ENCODE peak calls at places on chromosomes 4 and X, in five cellular contexts. H, D, Z, E and G are unnamed samples.

GRCh38 chr4:127622923-127623754 is 9.6 kb upstream of the INTU start:
- DNase-seq in H (peak), D (peak), Z (no peak), E (peak), G (no peak)

GRCh38 chr4:180768610-180769009 is 1474.6 kb upstream of the TENM3 start:
- DNase-seq in H (no peak), D (no peak), Z (no peak), E (no peak), G (no peak)

GRCh38 chr4:39036172-39036571 is 4.0 kb upstream of the TMEM156 start:
- DNase-seq in H (no peak), D (peak), Z (no peak), E (no peak), G (no peak)

GRCh38 chr4:165765053-165765452 is 108.0 kb upstream of the TLL1 start:
- DNase-seq in H (no peak), D (no peak), Z (no peak), E (no peak), G (no peak)

GRCh38 chrX:118730500-118731247 is 3.3 kb downstream of the IL13RA1 start:
- DNase-seq in H (no peak), D (no peak), Z (no peak), E (no peak), G (no peak)

GRCh38 chr4:175530655-175531054 is 281.4 kb downstream of the GPM6A start:
- DNase-seq in H (no peak), D (no peak), Z (no peak), E (no peak), G (no peak)

GRCh38 chr4:152973614-152974200 is 37.6 kb downstream of the FHDC1 start:
- DNase-seq in H (no peak), D (no peak), Z (no peak), E (no peak), G (no peak)

GRCh38 chr4:3322059-3322550 is 29.3 kb downstream of the RGS12 start:
- DNase-seq in H (no peak), D (no peak), Z (peak), E (no peak), G (no peak)

GRCh38 chrX:9172451-9172850 is 138.5 kb upstream of the FAM9B start:
- DNase-seq in H (no peak), D (no peak), Z (no peak), E (no peak), G (no peak)

GRCh38 chr4:111433436-111433835 is 711.8 kb upstream of the FAM241A start:
- DNase-seq in H (no peak), D (no peak), Z (no peak), E (no peak), G (no peak)

GRCh38 chr4:100935090-100935489 is 412.2 kb downstream of the PPP3CA start:
- DNase-seq in H (peak), D (no peak), Z (no peak), E (no peak), G (no peak)

GRCh38 chrX:134172588-134173259 is 64.3 kb upstream of the CCDC160 start:
- DNase-seq in H (no peak), D (no peak), Z (no peak), E (no peak), G (no peak)

GRCh38 chrX:77431227-77431626 is 16.0 kb upstream of the FGF16 start:
- DNase-seq in H (no peak), D (no peak), Z (no peak), E (no peak), G (no peak)

GRCh38 chrX:152632445-152633097 is 5.1 kb upstream of the GABRQ start:
- DNase-seq in H (peak), D (peak), Z (no peak), E (peak), G (no peak)

GRCh38 chr4:16824278-16824806 is 74.1 kb downstream of the LDB2 start:
- DNase-seq in H (no peak), D (peak), Z (no peak), E (no peak), G (no peak)

GRCh38 chrX:44422631-44423030 is 79.2 kb upstream of the EFHC2 start:
- DNase-seq in H (no peak), D (no peak), Z (no peak), E (no peak), G (no peak)

GRCh38 chrX:45602151-45602550 is 401.5 kb upstream of the DIPK2B start:
- DNase-seq in H (no peak), D (no peak), Z (no peak), E (no peak), G (no peak)

GRCh38 chrX:153970398-153971123 is 1.1 kb downstream of the HCFC1 start:
- DNase-seq in H (peak), D (peak), Z (peak), E (peak), G (no peak)

GRCh38 chrX:101407167-101407747 is 468 bp downstream of the GLA start:
- DNase-seq in H (no peak), D (no peak), Z (no peak), E (peak), G (no peak)

GRCh38 chr4:8838911-8839431 is 32.7 kb downstream of the HMX1 start:
- DNase-seq in H (no peak), D (no peak), Z (no peak), E (peak), G (no peak)

GRCh38 chrX:14864626-14865025 is 8.2 kb downstream of the FANCB start:
- DNase-seq in H (no peak), D (no peak), Z (no peak), E (no peak), G (no peak)

GRCh38 chr4:22897520-22898108 is 204.9 kb downstream of the GBA3 start:
- DNase-seq in H (peak), D (peak), Z (peak), E (peak), G (no peak)
- TF ChIP-seq SUZ12 in H (no peak), D (no peak), Z (no peak), E (no peak), G (no peak)

GRCh38 chr4:53186714-53187358 is 179.0 kb downstream of the SCFD2 start:
- DNase-seq in H (peak), D (no peak), Z (no peak), E (no peak), G (no peak)
- TF ChIP-seq SUZ12 in H (no peak), D (no peak), Z (no peak), E (no peak), G (no peak)

DNA sequence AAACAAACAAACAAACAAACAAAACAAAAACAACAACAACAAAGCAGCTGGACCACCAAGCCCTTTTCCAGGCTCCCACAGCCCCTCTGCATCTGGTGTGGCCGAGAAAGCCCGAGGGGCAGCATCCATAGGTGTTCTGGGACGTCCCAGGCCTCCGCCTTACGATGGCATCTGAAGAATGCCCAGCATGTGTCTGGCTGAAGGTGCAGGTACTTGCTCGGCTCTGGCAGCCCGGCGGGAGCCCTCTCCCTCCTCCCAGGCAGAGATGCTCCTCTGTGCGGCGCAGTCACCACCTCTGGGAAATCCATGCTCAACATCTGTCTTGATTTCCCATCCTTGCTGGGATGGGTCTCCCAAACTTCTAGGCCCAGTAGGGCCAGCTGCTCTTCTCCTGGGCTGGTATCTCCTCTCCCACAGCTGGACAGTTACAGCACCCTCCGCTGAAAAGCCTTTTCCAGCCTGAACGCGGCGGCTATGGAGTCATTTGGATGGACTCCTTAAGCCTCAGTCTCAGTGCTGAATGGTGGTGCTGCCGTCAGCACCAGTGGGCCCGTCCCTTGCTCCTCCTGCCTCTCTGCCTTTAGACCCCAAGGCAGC is 4.3 kb downstream of the PSAPL1 start:
- DNase-seq in H (no peak), D (no peak), Z (no peak), E (peak), G (no peak)
- TF ChIP-seq SUZ12 in H (no peak), D (no peak), Z (no peak), E (no peak), G (no peak)

GRCh38 chr4:183444953-183445543 is 612 bp downstream of the CDKN2AIP start:
- DNase-seq in H (peak), D (no peak), Z (peak), E (no peak), G (no peak)
- TF ChIP-seq SUZ12 in H (no peak), D (no peak), Z (no peak), E (no peak), G (no peak)

GRCh38 chr4:123896446-123897071 is 500.0 kb downstream of the SPRY1 start:
- DNase-seq in H (no peak), D (no peak), Z (no peak), E (no peak), G (no peak)
- TF ChIP-seq SUZ12 in H (no peak), D (no peak), Z (no peak), E (no peak), G (no peak)

DNA sequence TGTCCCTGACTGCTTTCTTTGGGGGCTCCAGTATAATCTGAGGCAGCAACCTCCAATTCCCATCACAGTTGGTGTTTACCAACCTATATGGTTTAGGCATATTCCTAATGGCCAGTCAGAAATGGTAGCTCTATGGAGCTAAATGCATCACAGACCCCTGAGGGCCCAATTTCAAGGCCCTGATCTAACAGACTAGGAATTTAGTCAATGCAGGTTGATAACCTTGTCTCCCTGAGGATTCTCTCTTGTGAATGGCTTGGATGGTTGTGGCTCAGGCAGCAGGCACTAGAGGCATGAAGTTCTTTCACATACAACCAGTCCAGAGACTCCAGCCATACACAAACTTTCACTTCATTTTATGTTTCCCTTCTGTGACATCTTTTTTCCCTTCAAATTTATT is 59.4 kb downstream of the TMPRSS11F start:
- DNase-seq in H (no peak), D (no peak), Z (peak), E (no peak), G (no peak)
- TF ChIP-seq SUZ12 in H (no peak), D (no peak), Z (no peak), E (no peak), G (no peak)

GRCh38 chr4:10584042-10584441 is 100.5 kb downstream of the CLNK start:
- DNase-seq in H (no peak), D (peak), Z (no peak), E (no peak), G (peak)
- TF ChIP-seq SUZ12 in H (no peak), D (no peak), Z (no peak), E (no peak), G (no peak)

GRCh38 chr4:123421227-123421941 is 24.8 kb downstream of the SPRY1 start:
- DNase-seq in H (no peak), D (no peak), Z (no peak), E (no peak), G (no peak)
- TF ChIP-seq SUZ12 in H (no peak), D (no peak), Z (no peak), E (no peak), G (no peak)

DNA sequence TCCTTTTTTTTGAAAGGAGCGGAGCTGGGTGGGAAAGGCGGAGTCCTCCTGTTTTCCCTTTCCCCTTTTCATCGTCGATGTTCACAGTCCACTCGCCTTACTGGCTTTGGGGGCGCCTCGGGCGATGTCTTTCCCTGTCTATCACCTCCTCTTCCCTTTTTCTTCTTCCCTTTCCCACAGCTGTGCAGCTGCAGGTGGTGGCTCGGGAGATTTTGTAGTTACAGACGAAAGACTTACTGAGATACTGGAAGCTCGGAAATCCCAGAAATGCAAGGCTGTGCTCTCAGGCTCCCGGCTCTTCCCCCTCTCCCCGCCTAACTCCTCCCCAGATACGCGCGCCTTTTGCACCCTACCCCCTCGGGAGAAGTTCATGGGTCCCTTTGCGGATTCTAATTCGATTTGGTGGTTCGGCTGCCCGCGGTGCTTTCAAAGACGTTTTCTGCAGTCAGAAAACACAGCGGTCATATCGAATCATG is 1.3 kb downstream of the SEPTIN11 start:
- DNase-seq in H (no peak), D (no peak), Z (no peak), E (no peak), G (no peak)
- TF ChIP-seq SUZ12 in H (no peak), D (no peak), Z (no peak), E (no peak), G (no peak)

GRCh38 chr4:150348079-150348478 is 233.9 kb upstream of the MAB21L2 start:
- DNase-seq in H (no peak), D (no peak), Z (no peak), E (no peak), G (no peak)
- TF ChIP-seq SUZ12 in H (no peak), D (no peak), Z (no peak), E (no peak), G (no peak)